ENCODE peak calls at places on chromosomes 5 and 9, in six cellular contexts. Z, R, H, W, T and I are unnamed samples.

GRCh38 chr5:65742565-65743231 is 20.7 kb downstream of the NLN start:
- DNase-seq in Z (peak; percentile 51), R (no peak), H (peak; percentile 40), W (peak; percentile 38), T (no peak), I (peak; percentile 21)

GRCh38 chr5:133483406-133484090 is 128.8 kb downstream of the FSTL4 start:
- DNase-seq in Z (no peak), R (no peak), H (no peak), W (no peak), T (no peak), I (no peak)

GRCh38 chr9:133640580-133641395 is 4.6 kb downstream of the DBH start:
- DNase-seq in Z (no peak), R (no peak), H (no peak), W (no peak), T (no peak), I (no peak)

GRCh38 chr9:109560470-109561132 is 62.5 kb upstream of the PTPN3 start:
- DNase-seq in Z (no peak), R (no peak), H (peak; percentile 16), W (no peak), T (no peak), I (no peak)

GRCh38 chr9:99180199-99180598 is 41.5 kb downstream of the ALG2 start:
- DNase-seq in Z (no peak), R (no peak), H (no peak), W (no peak), T (no peak), I (no peak)

GRCh38 chr9:103304797-103305196 is 309.7 kb downstream of the CYLC2 start:
- DNase-seq in Z (no peak), R (no peak), H (no peak), W (no peak), T (no peak), I (no peak)

GRCh38 chr9:123073991-123074422 is 40.5 kb downstream of the GPR21 start:
- DNase-seq in Z (no peak), R (no peak), H (no peak), W (no peak), T (no peak), I (no peak)

GRCh38 chr9:136941231-136942111 is 3.1 kb downstream of the FBXW5 start:
- DNase-seq in Z (no peak), R (no peak), H (no peak), W (no peak), T (no peak), I (no peak)

GRCh38 chr5:58040851-58041250 is 419.0 kb downstream of the PLK2 start:
- DNase-seq in Z (no peak), R (no peak), H (no peak), W (no peak), T (no peak), I (no peak)

GRCh38 chr5:141389153-141390042 is 1.9 kb downstream of the PCDHGB4 start:
- DNase-seq in Z (no peak), R (no peak), H (no peak), W (no peak), T (no peak), I (no peak)

GRCh38 chr5:53151713-53152458 is 42.3 kb upstream of the MOCS2 start:
- DNase-seq in Z (no peak), R (no peak), H (no peak), W (no peak), T (no peak), I (no peak)

GRCh38 chr9:68942790-68943189 is 71.1 kb downstream of the PRKACG start:
- DNase-seq in Z (no peak), R (no peak), H (no peak), W (no peak), T (no peak), I (no peak)

GRCh38 chr5:17186271-17186670 is 31.2 kb upstream of the BASP1 start:
- DNase-seq in Z (no peak), R (no peak), H (no peak), W (no peak), T (no peak), I (no peak)

GRCh38 chr5:111375645-111376044 is 136.7 kb downstream of the STARD4 start:
- DNase-seq in Z (no peak), R (no peak), H (no peak), W (no peak), T (no peak), I (no peak)

GRCh38 chr9:123365881-123366528 is 10.0 kb downstream of the CRB2 start:
- DNase-seq in Z (no peak), R (no peak), H (no peak), W (no peak), T (peak; percentile 36), I (no peak)

GRCh38 chr9:131270171-131271015 is 5.9 kb downstream of the FAM78A start:
- DNase-seq in Z (no peak), R (peak; percentile 96), H (no peak), W (peak; percentile 94), T (no peak), I (no peak)

GRCh38 chr9:113844466-113844865 is 31.6 kb upstream of the ZNF618 start:
- DNase-seq in Z (no peak), R (no peak), H (no peak), W (no peak), T (no peak), I (no peak)

GRCh38 chr9:107949058-107949457 is 459.5 kb upstream of the KLF4 start:
- DNase-seq in Z (no peak), R (peak; percentile 64), H (no peak), W (no peak), T (no peak), I (no peak)

GRCh38 chr9:91234523-91234922 is 127.2 kb downstream of the AUH start:
- DNase-seq in Z (no peak), R (no peak), H (no peak), W (no peak), T (no peak), I (no peak)

GRCh38 chr5:81165493-81166119 is 67.5 kb upstream of the CKMT2 start:
- DNase-seq in Z (peak; percentile 72), R (peak; percentile 12), H (peak; percentile 67), W (peak; percentile 52), T (peak; percentile 38), I (no peak)

GRCh38 chr5:610011-610743 is 2.0 kb upstream of the CEP72 start:
- DNase-seq in Z (no peak), R (no peak), H (no peak), W (no peak), T (no peak), I (no peak)

GRCh38 chr9:130779153-130779855 is 55.8 kb upstream of the ABL1 start:
- DNase-seq in Z (no peak), R (no peak), H (no peak), W (no peak), T (no peak), I (no peak)

GRCh38 chr9:135152608-135153337 is 65.3 kb downstream of the OLFM1 start:
- DNase-seq in Z (peak; percentile 59), R (no peak), H (peak; percentile 7), W (peak; percentile 72), T (peak; percentile 27), I (no peak)

GRCh38 chr9:121075251-121076036 is 689 bp downstream of the CNTRL start:
- DNase-seq in Z (no peak), R (peak; percentile 62), H (no peak), W (no peak), T (no peak), I (no peak)

GRCh38 chr5:143933434-143933833 is 121.5 kb downstream of the HMHB1 start:
- DNase-seq in Z (no peak), R (no peak), H (no peak), W (no peak), T (no peak), I (no peak)

GRCh38 chr9:136962701-136963248 is 10.7 kb downstream of the LCN12 start:
- DNase-seq in Z (no peak), R (no peak), H (no peak), W (no peak), T (no peak), I (no peak)

GRCh38 chr5:10533218-10533617 is 30.7 kb upstream of the ANKRD33B start:
- DNase-seq in Z (no peak), R (no peak), H (no peak), W (peak; percentile 72), T (no peak), I (no peak)

GRCh38 chr5:37495210-37495609 is 116.1 kb downstream of the WDR70 start:
- DNase-seq in Z (no peak), R (no peak), H (peak; percentile 2), W (no peak), T (no peak), I (no peak)

GRCh38 chr9:35237303-35237702 is 75.5 kb downstream of the UNC13B start:
- DNase-seq in Z (no peak), R (no peak), H (no peak), W (no peak), T (no peak), I (no peak)

GRCh38 chr5:179344301-179345178 is 721 bp downstream of the ADAMTS2 start:
- DNase-seq in Z (peak; percentile 76), R (no peak), H (no peak), W (peak; percentile 16), T (no peak), I (no peak)
- TF ChIP-seq GABPA in Z (no peak), R (no peak), H (no peak), W (no peak), T (no peak), I (no peak)

GRCh38 chr9:34125681-34126206 is 754 bp downstream of the DCAF12 start:
- DNase-seq in Z (peak; percentile 57), R (peak; percentile 18), H (peak; percentile 21), W (peak; percentile 18), T (no peak), I (no peak)

GRCh38 chr9:34124923-34125322 is 1.6 kb downstream of the DCAF12 start:
- DNase-seq in Z (no peak), R (peak; percentile 18), H (no peak), W (no peak), T (no peak), I (no peak)

GRCh38 chr9:34121996-34122395 is 4.5 kb downstream of the DCAF12 start:
- DNase-seq in Z (no peak), R (no peak), H (no peak), W (no peak), T (no peak), I (no peak)

GRCh38 chr9:34124103-34124502 is 2.4 kb downstream of the DCAF12 start:
- DNase-seq in Z (no peak), R (peak; percentile 81), H (no peak), W (no peak), T (no peak), I (no peak)

GRCh38 chr9:34123682-34124081 is 2.8 kb downstream of the DCAF12 start:
- DNase-seq in Z (no peak), R (peak; percentile 97), H (no peak), W (no peak), T (no peak), I (peak; percentile 52)
- TF ChIP-seq GABPA in Z (no peak), R (no peak), H (no peak), W (no peak), T (no peak), I (no peak)

GRCh38 chr9:92608221-92609141 is 61.5 kb downstream of the IPPK start:
- DNase-seq in Z (no peak), R (no peak), H (peak; percentile 58), W (no peak), T (no peak), I (no peak)
- TF ChIP-seq GABPA in Z (no peak), R (no peak), H (no peak), W (no peak), T (no peak), I (no peak)

DNA sequence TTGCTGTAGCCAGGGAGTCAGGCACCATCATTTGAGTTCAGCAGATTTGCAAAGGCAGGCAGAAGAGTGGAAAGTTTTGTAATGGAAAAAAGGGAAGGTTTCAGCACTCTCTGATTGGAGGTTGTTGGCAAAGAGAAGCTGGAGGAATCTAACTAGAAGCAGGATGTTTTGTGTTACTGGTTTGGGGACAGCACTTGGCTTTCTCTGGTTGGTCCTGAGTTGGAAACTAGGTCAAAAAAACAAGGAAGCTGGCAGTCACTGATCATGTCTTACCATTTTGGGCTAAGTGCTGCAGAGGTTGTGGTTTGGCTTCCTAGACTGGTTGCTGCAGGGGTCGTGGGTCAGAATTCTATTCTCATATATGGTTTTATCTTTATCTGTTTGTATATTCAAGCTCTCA is 189.8 kb downstream of the DRD1 start:
- DNase-seq in Z (no peak), R (no peak), H (no peak), W (no peak), T (no peak), I (no peak)
- TF ChIP-seq GABPA in Z (no peak), R (no peak), H (no peak), W (no peak), T (no peak), I (no peak)